ENCODE peak calls at places on chromosome 5, in four cellular contexts. One of them, this sample, is unnamed.

GRCh38 chr5:131263648-131264452 is at the start of gene CDC42SE2:
- DNase-seq in H9: peak; percentile 89
- DNase-seq in IMR-90: peak; percentile 80
- DNase-seq in H1: peak; percentile 87
- DNase-seq in this sample: peak; percentile 95

GRCh38 chr5:139658928-139659667 is 10.9 kb downstream of the CXXC5 start:
- DNase-seq in IMR-90: peak; percentile 77
- DNase-seq in H9: no peak
- DNase-seq in H1: no peak
- DNase-seq in this sample: peak; percentile 91

GRCh38 chr5:179624841-179625271 is 1.4 kb upstream of the HNRNPH1 start:
- DNase-seq in H1: no peak
- DNase-seq in IMR-90: no peak
- DNase-seq in H9: peak; percentile 39
- DNase-seq in this sample: peak; percentile 54

GRCh38 chr5:94395468-94395867 is 222.9 kb downstream of the KIAA0825 start:
- DNase-seq in H9: no peak
- DNase-seq in IMR-90: no peak
- DNase-seq in H1: no peak
- DNase-seq in this sample: no peak

GRCh38 chr5:138032028-138032571 is 779 bp downstream of the FAM13B start:
- DNase-seq in H9: peak; percentile 82
- DNase-seq in H1: no peak
- DNase-seq in IMR-90: peak; percentile 43
- DNase-seq in this sample: no peak

GRCh38 chr5:144156767-144157171 is 13.7 kb downstream of the YIPF5 start:
- DNase-seq in IMR-90: peak; percentile 53
- DNase-seq in H1: no peak
- DNase-seq in H9: no peak
- DNase-seq in this sample: no peak

GRCh38 chr5:25713259-25713658 is 1068.5 kb upstream of the CDH10 start:
- DNase-seq in H9: peak; percentile 39
- DNase-seq in H1: no peak
- DNase-seq in IMR-90: no peak
- DNase-seq in this sample: peak; percentile 59

GRCh38 chr5:74424162-74424868 is 216.2 kb downstream of the ENC1 start:
- DNase-seq in IMR-90: no peak
- DNase-seq in H1: no peak
- DNase-seq in H9: no peak
- DNase-seq in this sample: no peak

GRCh38 chr5:14266171-14266570 is 123.0 kb downstream of the TRIO start:
- DNase-seq in IMR-90: no peak
- DNase-seq in H9: no peak
- DNase-seq in H1: no peak
- DNase-seq in this sample: no peak

GRCh38 chr5:351084-351910 is 29.8 kb downstream of the AHRR start:
- DNase-seq in H9: no peak
- DNase-seq in IMR-90: no peak
- DNase-seq in H1: no peak
- DNase-seq in this sample: no peak

GRCh38 chr5:72228957-72229356 is 91.1 kb downstream of the MRPS27 start:
- DNase-seq in H1: no peak
- DNase-seq in H9: no peak
- DNase-seq in IMR-90: no peak
- DNase-seq in this sample: no peak

GRCh38 chr5:64767959-64768357 is 533 bp downstream of the SREK1IP1 start:
- DNase-seq in H1: no peak
- DNase-seq in H9: peak; percentile 26
- DNase-seq in IMR-90: peak; percentile 18
- DNase-seq in this sample: no peak

GRCh38 chr5:58022055-58022454 is 437.8 kb downstream of the PLK2 start:
- DNase-seq in H1: no peak
- DNase-seq in H9: no peak
- DNase-seq in IMR-90: peak; percentile 16
- DNase-seq in this sample: no peak

GRCh38 chr5:10860645-10861455 is 99.8 kb upstream of the DAP start:
- DNase-seq in IMR-90: peak; percentile 84
- DNase-seq in H1: no peak
- DNase-seq in H9: no peak
- DNase-seq in this sample: no peak

GRCh38 chr5:170105643-170106611 is at the start of gene FOXI1:
- DNase-seq in H1: peak; percentile 44
- DNase-seq in H9: peak; percentile 29
- DNase-seq in IMR-90: no peak
- DNase-seq in this sample: no peak

GRCh38 chr5:168219515-168220410 is 71.7 kb upstream of the WWC1 start:
- DNase-seq in IMR-90: peak; percentile 63
- DNase-seq in H9: peak; percentile 62
- DNase-seq in H1: peak; percentile 71
- DNase-seq in this sample: peak; percentile 89

GRCh38 chr5:42502613-42503470 is 79.6 kb downstream of the GHR start:
- DNase-seq in IMR-90: no peak
- DNase-seq in H9: no peak
- DNase-seq in H1: no peak
- DNase-seq in this sample: no peak

GRCh38 chr5:7754997-7755596 is 95.8 kb downstream of the CFAP90 start:
- DNase-seq in H9: peak; percentile 90
- DNase-seq in IMR-90: peak; percentile 15
- DNase-seq in H1: peak; percentile 87
- DNase-seq in this sample: peak; percentile 83

GRCh38 chr5:67311208-67311607 is 114.6 kb upstream of the CD180 start:
- DNase-seq in IMR-90: no peak
- DNase-seq in H1: no peak
- DNase-seq in H9: no peak
- DNase-seq in this sample: no peak

GRCh38 chr5:10633271-10634049 is 69.6 kb downstream of the ANKRD33B start:
- DNase-seq in H9: no peak
- DNase-seq in H1: no peak
- DNase-seq in IMR-90: no peak
- DNase-seq in this sample: no peak

GRCh38 chr5:160449458-160449857 is 27.8 kb downstream of the PTTG1 start:
- DNase-seq in H9: no peak
- DNase-seq in H1: peak; percentile 16
- DNase-seq in IMR-90: no peak
- DNase-seq in this sample: no peak

GRCh38 chr5:133480366-133480765 is 132.0 kb downstream of the FSTL4 start:
- DNase-seq in H9: no peak
- DNase-seq in H1: no peak
- DNase-seq in IMR-90: no peak
- DNase-seq in this sample: no peak

GRCh38 chr5:92836861-92837755 is 743.9 kb downstream of the NR2F1-AS1 start:
- DNase-seq in IMR-90: peak; percentile 81
- DNase-seq in H1: no peak
- DNase-seq in H9: no peak
- DNase-seq in this sample: no peak

DNA sequence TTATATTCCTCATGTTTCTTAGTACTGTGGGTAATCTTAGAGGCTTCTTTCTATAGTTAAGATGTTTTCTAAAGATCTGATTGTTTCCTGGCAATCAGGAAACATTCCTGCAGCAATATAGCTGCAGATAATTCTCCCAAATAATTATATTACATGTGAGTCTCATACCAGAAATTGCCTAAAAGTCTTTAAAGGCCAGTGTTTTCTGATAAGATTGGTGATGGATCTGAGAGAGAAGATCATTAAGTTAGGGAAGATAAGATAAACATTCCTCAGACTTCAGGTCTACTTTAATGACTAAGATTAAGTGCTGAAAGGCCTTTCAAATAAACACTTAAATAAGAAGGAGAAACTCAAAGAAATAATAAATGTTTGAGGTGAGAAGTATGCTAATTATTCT is 107.7 kb upstream of the DAB2 start:
- DNase-seq in IMR-90: no peak
- DNase-seq in H9: no peak
- DNase-seq in H1: no peak
- DNase-seq in this sample: peak; percentile 59
- H3K9ac ChIP-seq in IMR-90: no peak overlapping the region
- H3K9ac ChIP-seq in H9: no peak overlapping the region
- H3K9ac ChIP-seq in H1: no peak overlapping the region
- H3K9ac ChIP-seq in this sample: no peak overlapping the region

GRCh38 chr5:88829773-88830172 is 53.2 kb downstream of the MEF2C start:
- DNase-seq in H1: no peak
- DNase-seq in H9: no peak
- DNase-seq in IMR-90: no peak
- DNase-seq in this sample: no peak
- H3K4me2 ChIP-seq in H1: no peak overlapping the region
- H3K4me2 ChIP-seq in H9: no peak overlapping the region
- H3K4me2 ChIP-seq in IMR-90: no peak overlapping the region
- H3K4me2 ChIP-seq in this sample: no peak overlapping the region

GRCh38 chr5:110618941-110619340 is 107.5 kb downstream of the TMEM232 start:
- DNase-seq in H9: no peak
- DNase-seq in IMR-90: no peak
- DNase-seq in H1: no peak
- DNase-seq in this sample: no peak
- H3K56ac ChIP-seq in H9: no peak overlapping the region
- H3K56ac ChIP-seq in IMR-90: no peak overlapping the region
- H3K56ac ChIP-seq in H1: no peak overlapping the region
- H3K56ac ChIP-seq in this sample: no peak overlapping the region

GRCh38 chr5:2914991-2915484 is 163.6 kb upstream of the IRX2 start:
- DNase-seq in H9: peak; percentile 75
- DNase-seq in H1: peak; percentile 50
- DNase-seq in IMR-90: no peak
- DNase-seq in this sample: peak; percentile 12
- H3K9ac ChIP-seq in H9: no peak overlapping the region
- H3K9ac ChIP-seq in H1: no peak overlapping the region
- H3K9ac ChIP-seq in IMR-90: no peak overlapping the region
- H3K9ac ChIP-seq in this sample: no peak overlapping the region

DNA sequence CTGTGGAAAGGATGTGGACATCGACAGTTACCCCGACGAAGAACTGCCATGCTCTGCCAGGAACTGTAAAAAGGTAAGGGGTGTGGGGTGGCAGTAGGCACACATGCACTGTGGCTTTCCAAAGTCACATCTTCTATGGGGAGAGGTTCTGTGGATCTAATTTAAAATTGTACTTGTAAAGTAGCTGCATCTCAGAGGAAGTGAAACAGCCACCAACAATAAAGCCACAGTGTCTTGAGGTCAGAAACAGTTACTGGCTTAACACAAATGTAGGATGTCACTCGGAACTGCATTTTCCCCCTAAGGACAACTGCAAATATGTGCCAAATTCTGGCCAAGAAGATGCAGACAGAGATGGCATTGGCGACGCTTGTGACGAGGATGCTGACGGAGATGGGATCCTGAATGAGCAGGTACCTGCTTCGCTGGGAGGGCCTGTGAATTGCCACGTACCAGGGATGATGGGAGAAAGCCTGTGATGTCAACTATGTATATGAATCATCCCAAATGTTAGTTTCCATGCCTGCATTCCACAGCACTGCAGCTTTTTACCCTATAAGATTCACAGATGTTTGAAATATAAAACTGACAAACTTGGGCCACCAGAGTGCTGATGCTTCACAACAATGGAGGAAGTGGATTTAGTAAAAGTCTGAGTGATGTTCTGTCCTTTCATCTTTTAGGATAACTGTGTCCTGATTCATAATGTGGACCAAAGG is 35.3 kb downstream of the THBS4 start:
- DNase-seq in H9: no peak
- DNase-seq in H1: no peak
- DNase-seq in IMR-90: peak; percentile 41
- DNase-seq in this sample: no peak
- H3K4me2 ChIP-seq in H9: no peak overlapping the region
- H3K4me2 ChIP-seq in H1: no peak overlapping the region
- H3K4me2 ChIP-seq in IMR-90: no peak overlapping the region
- H3K4me2 ChIP-seq in this sample: no peak overlapping the region

DNA sequence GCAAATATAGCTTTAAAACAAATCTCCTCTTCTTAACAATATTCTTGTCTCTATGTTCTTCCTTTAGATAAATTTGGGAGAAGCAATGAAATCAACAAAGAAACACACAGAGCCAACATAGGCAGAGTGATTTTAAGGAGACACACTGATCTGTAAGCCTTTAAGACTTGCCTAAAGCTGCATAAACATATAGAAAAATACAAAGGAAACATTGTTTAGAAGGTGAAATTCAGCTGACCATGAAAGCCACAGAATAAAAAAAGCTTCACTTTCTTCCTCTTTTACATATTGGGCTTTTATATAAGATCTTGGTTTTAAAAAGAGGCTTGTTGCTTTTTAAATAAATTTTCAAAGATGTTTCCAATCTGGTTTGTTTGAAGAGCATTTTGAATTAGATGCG is 1277.5 kb downstream of the EFNA5 start:
- DNase-seq in IMR-90: no peak
- DNase-seq in H1: no peak
- DNase-seq in H9: no peak
- DNase-seq in this sample: no peak
- H3K56ac ChIP-seq in IMR-90: no peak overlapping the region
- H3K56ac ChIP-seq in H1: no peak overlapping the region
- H3K56ac ChIP-seq in H9: no peak overlapping the region
- H3K56ac ChIP-seq in this sample: no peak overlapping the region

DNA sequence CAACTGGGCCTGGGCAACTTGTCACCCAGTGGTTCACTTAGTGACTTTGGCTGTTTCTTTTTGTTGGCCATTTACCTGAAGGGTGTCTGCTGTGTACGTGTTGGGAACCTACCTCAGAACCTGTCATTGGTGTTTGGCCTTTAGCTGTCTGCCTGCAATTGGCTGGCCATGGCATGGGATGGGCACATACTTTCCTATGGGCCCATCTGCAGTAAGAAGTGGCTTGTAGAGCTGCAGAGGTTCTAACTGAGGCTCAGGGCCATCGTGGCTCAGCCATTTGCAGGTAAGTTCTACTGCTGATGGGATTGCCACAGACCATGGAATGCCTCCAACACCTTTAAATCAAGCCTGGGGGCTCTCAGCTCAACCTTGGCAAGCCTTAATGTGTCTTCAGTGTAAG is 9.6 kb upstream of the TIFAB start:
- DNase-seq in IMR-90: no peak
- DNase-seq in H1: no peak
- DNase-seq in H9: no peak
- DNase-seq in this sample: no peak
- H3K9ac ChIP-seq in IMR-90: no peak overlapping the region
- H3K9ac ChIP-seq in H1: no peak overlapping the region
- H3K9ac ChIP-seq in H9: no peak overlapping the region
- H3K9ac ChIP-seq in this sample: no peak overlapping the region

DNA sequence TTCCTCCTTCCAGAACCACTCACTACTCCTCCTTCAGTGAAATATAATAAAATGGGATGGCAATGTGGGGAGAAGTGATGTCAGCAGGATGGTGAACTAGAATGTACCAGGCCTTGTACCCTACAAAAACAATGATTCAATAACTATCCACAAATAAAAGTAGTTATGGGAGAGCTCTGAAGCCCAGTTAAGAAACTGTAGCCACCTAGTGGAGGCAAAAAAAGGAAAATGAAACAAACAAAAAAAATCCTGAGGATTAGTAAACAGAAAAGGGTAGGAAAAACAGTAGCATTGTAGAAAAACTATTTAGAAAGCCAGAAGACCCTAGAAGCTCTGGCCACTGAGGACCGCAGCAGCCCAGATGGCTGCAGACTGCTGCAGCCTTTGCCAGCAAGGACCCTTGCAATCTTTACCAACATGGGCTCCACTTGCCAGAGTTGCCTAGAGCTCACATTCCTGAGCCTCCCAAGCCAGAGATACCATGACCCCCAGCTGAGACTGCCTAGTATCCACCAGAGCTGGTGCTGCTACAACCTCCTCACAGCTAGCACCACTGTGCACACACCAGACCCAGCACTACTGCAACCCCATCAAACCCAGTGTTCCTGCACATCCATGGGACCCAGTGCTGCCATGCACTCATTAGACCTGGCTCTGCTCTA is 259.7 kb upstream of the MSX2 start:
- DNase-seq in H9: no peak
- DNase-seq in H1: no peak
- DNase-seq in IMR-90: no peak
- DNase-seq in this sample: peak; percentile 85
- H3K4me2 ChIP-seq in H9: no peak overlapping the region
- H3K4me2 ChIP-seq in H1: no peak overlapping the region
- H3K4me2 ChIP-seq in IMR-90: no peak overlapping the region
- H3K4me2 ChIP-seq in this sample: no peak overlapping the region